ENCODE peak calls at places on chromosomes 11 and 22, in nine cellular contexts. B is OCI-LY7, T is HepG2, N is cardiac muscle cell, M is brain microvascular endothelial cell, H is lung, J is lower lobe of right lung, F is AG04450, L is fibroblast of mammary gland. R is an unnamed sample.

GRCh38 chr22:20523118-20523983 is 15.9 kb downstream of the MED15 start:
- DNase-seq in T (no peak), J (peak), N (peak), F (no peak), B (no peak), L (peak), M (peak), H (no peak), R (peak)

GRCh38 chr11:124893781-124894401 is 3.8 kb downstream of the ROBO4 start:
- DNase-seq in L (no peak), T (no peak), H (no peak), N (no peak), B (no peak), J (no peak), F (no peak), M (no peak), R (no peak)

GRCh38 chr22:30556388-30556787 is 9.8 kb upstream of the SEC14L6 start:
- DNase-seq in N (no peak), T (no peak), L (no peak), J (no peak), M (no peak), B (no peak), F (no peak), H (no peak), R (no peak)

GRCh38 chr22:38214248-38215056 is 12.7 kb downstream of the MAFF start:
- DNase-seq in H (peak), J (peak), M (no peak), B (peak), L (no peak), F (no peak), T (no peak), N (peak), R (peak)

GRCh38 chr22:41699264-41700104 is at the start of gene MEI1:
- DNase-seq in F (peak), H (peak), B (no peak), T (no peak), M (peak), J (peak), L (peak), N (peak), R (peak)

GRCh38 chr22:30386608-30386959 is 627 bp downstream of the RNF215 start:
- DNase-seq in N (no peak), T (no peak), F (no peak), H (no peak), B (no peak), J (no peak), M (no peak), L (no peak), R (no peak)

GRCh38 chr22:44407404-44408226 is 90.4 kb downstream of the RTL6 start:
- DNase-seq in N (no peak), H (no peak), F (no peak), B (no peak), M (no peak), J (peak), T (no peak), L (no peak), R (no peak)

GRCh38 chr11:14764899-14765527 is 121.4 kb downstream of the PDE3B start:
- DNase-seq in J (no peak), T (no peak), F (no peak), N (peak), L (no peak), B (no peak), M (peak), H (no peak), R (peak)

GRCh38 chr22:40263191-40263590 is 83.1 kb upstream of the ADSL start:
- DNase-seq in M (peak), J (no peak), N (peak), B (no peak), H (no peak), L (no peak), F (no peak), T (no peak), R (peak)

GRCh38 chr11:13440100-13440855 is 22.7 kb downstream of the BTBD10 start:
- DNase-seq in L (peak), N (peak), F (peak), T (no peak), J (no peak), M (peak), B (no peak), H (peak), R (peak)

GRCh38 chr11:16036218-16036617 is 320.1 kb downstream of the SOX6 start:
- DNase-seq in F (no peak), N (no peak), L (no peak), B (no peak), M (no peak), J (no peak), H (no peak), T (no peak), R (no peak)

GRCh38 chr11:43908191-43908590 is 27.6 kb downstream of the ALKBH3 start:
- DNase-seq in F (no peak), H (no peak), L (no peak), J (no peak), T (no peak), M (no peak), N (no peak), B (no peak), R (no peak)

GRCh38 chr11:34075178-34075820 is 23.8 kb downstream of the CAPRIN1 start:
- DNase-seq in M (peak), F (no peak), J (no peak), B (no peak), N (peak), L (peak), H (no peak), T (no peak), R (peak)

GRCh38 chr11:126281245-126281644 is 1.6 kb upstream of the TIRAP start:
- DNase-seq in F (no peak), B (no peak), J (peak), L (no peak), M (no peak), T (no peak), N (no peak), H (peak), R (no peak)

GRCh38 chr11:95984035-95984434 is 60.1 kb upstream of the MTMR2 start:
- DNase-seq in L (no peak), F (no peak), N (no peak), J (no peak), M (no peak), H (no peak), B (no peak), T (no peak), R (no peak)

GRCh38 chr22:23305321-23305910 is 125.1 kb downstream of the BCR start:
- DNase-seq in N (peak), H (no peak), F (no peak), J (peak), B (no peak), M (peak), L (peak), T (no peak), R (peak)

GRCh38 chr11:27910186-27910941 is 197.6 kb downstream of the KIF18A start:
- DNase-seq in N (peak), H (no peak), L (peak), B (no peak), F (no peak), T (no peak), M (peak), J (no peak), R (peak)

GRCh38 chr11:94835571-94835970 is 67.4 kb downstream of the AMOTL1 start:
- DNase-seq in L (peak), F (no peak), M (no peak), T (no peak), B (no peak), H (no peak), N (peak), J (no peak), R (peak)

GRCh38 chr22:49426098-49426497 is 401.6 kb downstream of the BRD1 start:
- DNase-seq in J (no peak), F (no peak), L (no peak), T (no peak), N (no peak), H (no peak), M (no peak), B (no peak), R (no peak)

GRCh38 chr11:36122715-36123114 is 166.5 kb downstream of the COMMD9 start:
- DNase-seq in B (no peak), H (no peak), N (peak), J (no peak), F (no peak), T (no peak), L (peak), M (no peak), R (peak)

DNA sequence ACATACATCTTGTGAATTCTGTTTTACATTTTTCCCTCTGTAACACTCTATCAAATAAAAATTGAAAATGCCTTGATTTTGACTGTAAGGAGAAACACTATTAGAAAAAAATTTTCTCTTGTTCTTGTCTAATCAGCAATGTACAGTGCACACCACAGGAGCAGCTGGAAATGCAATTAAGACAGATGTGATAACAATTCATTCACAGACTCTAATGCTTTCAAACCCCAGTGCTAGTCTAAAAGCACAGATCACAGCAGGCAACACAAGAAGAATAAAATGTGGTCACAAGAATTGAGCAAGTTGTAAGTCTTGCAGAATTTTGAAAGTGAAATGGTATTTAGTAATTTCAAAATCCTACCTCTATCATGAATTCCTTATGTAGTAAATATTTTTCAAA is 376.1 kb downstream of the LUZP2 start:
- DNase-seq in M (no peak), T (no peak), B (no peak), F (no peak), L (no peak), H (no peak), N (peak), J (no peak), R (no peak)
- H3K4me3 ChIP-seq in M (no peak), T (no peak), B (no peak), F (no peak), L (no peak), H (no peak), N (no peak), J (no peak), R (no peak)

GRCh38 chr11:8231979-8232378 is 31.7 kb downstream of the LMO1 start:
- DNase-seq in M (no peak), T (no peak), H (no peak), B (no peak), L (no peak), J (peak), N (no peak), F (no peak), R (no peak)

GRCh38 chr11:8229299-8230177 is 34.1 kb downstream of the LMO1 start:
- DNase-seq in F (no peak), N (peak), L (peak), B (no peak), M (no peak), H (no peak), J (peak), T (no peak), R (peak)

GRCh38 chr11:8232414-8232813 is 31.3 kb downstream of the LMO1 start:
- DNase-seq in M (no peak), H (no peak), L (no peak), T (no peak), N (no peak), B (no peak), F (no peak), J (peak), R (no peak)

GRCh38 chr11:8230921-8231847 is 32.5 kb downstream of the LMO1 start:
- DNase-seq in B (no peak), N (no peak), M (no peak), J (peak), T (no peak), F (no peak), H (no peak), L (no peak), R (no peak)

DNA sequence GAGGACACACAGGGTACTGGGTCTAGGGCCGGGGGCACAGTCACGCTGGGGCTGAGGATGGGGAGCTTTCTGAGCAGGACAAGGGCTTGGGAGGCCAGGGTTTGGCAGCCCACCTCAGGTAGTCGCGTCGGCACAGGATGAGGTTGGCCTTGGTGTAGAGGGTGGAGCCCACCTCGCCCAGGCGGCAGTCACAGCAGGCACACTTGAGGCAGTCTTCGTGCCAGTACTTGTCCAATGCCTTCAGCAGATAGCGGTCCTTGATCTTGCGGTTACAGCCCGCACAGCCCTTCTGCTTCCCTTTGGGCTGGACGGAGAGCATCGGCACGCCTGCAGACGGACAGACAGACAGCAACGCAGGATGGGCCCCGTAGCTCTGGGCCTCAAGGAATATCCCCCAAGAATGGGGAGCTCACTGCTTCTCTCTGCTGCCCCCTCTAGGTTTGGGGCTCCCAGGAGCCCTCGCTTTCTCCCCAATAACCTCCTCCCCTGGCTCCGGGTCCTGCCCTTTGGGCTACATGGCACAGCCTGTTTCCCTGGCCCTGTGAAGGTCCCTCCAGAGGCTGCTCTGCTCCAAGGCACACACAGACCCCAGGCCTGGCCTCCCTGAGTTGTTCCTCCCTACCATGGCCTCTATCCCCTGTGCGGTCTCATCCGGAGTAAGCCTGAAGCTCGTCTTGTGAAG is 33.4 kb downstream of the LMO1 start:
- DNase-seq in H (no peak), M (no peak), L (no peak), T (no peak), F (no peak), N (no peak), B (no peak), J (peak), R (no peak)
- TF ChIP-seq CTCF in H (no peak), M (no peak), L (no peak), T (no peak), F (no peak), N (no peak), B (no peak), J (no peak), R (no peak)

GRCh38 chr11:110173775-110174644 is 80.8 kb downstream of the ZC3H12C start:
- DNase-seq in J (peak), H (peak), T (peak), F (no peak), M (peak), N (peak), B (peak), L (peak), R (peak)
- H3K4me3 ChIP-seq in J (peak), H (no peak), T (no peak), F (no peak), M (no peak), N (no peak), B (no peak), L (no peak), R (no peak)

GRCh38 chr11:97460091-97460490 is 1070.3 kb downstream of the JRKL start:
- DNase-seq in T (no peak), F (no peak), H (no peak), N (no peak), B (no peak), M (no peak), J (no peak), L (no peak), R (peak)

GRCh38 chr11:97451441-97451840 is 1061.6 kb downstream of the JRKL start:
- DNase-seq in T (no peak), M (no peak), N (no peak), B (no peak), J (no peak), H (no peak), L (no peak), F (no peak), R (no peak)

GRCh38 chr11:97454988-97455387 is 1065.2 kb downstream of the JRKL start:
- DNase-seq in T (peak), L (peak), H (no peak), F (no peak), J (no peak), N (peak), M (peak), B (no peak), R (peak)
- TF ChIP-seq CTCF in T (peak), L (no peak), H (no peak), F (peak), J (peak), N (peak), M (peak), B (peak), R (peak)

GRCh38 chr11:46006418-46007070 is 84.1 kb downstream of the LARGE2 start:
- DNase-seq in M (peak), T (peak), N (peak), J (no peak), F (peak), H (no peak), L (peak), B (peak), R (peak)

GRCh38 chr11:46001427-46002049 is 79.1 kb downstream of the LARGE2 start:
- DNase-seq in F (peak), J (no peak), M (peak), B (no peak), L (no peak), T (no peak), H (no peak), N (peak), R (peak)

GRCh38 chr11:46003647-46004046 is 81.2 kb downstream of the LARGE2 start:
- DNase-seq in B (no peak), M (no peak), T (no peak), H (no peak), F (no peak), N (peak), L (peak), J (no peak), R (peak)

GRCh38 chr11:45997599-45997998 is 75.1 kb downstream of the LARGE2 start:
- DNase-seq in N (no peak), F (no peak), H (no peak), T (no peak), M (no peak), L (no peak), J (no peak), B (no peak), R (no peak)

DNA sequence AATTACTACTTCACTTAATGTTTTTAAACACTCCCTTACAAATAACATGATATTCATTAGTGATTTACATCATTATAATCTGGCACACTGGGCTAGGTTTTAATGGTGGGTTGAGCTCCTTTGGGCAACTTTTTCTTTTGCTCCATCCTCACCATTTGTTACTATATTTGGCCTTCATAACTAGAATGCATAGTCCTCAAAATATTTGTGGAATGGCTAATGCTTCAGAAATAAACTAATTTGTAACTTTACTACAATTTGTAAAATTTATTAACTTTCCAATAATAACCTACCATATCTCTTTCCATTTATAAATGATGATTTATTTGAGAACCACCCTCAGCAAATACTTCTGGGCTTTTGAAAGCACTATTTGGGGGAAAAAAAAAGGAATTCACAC is 79.7 kb downstream of the LARGE2 start:
- DNase-seq in T (no peak), B (no peak), H (no peak), N (no peak), J (no peak), F (no peak), M (no peak), L (no peak), R (no peak)
- H3K4me3 ChIP-seq in T (no peak), B (no peak), H (no peak), N (no peak), J (no peak), F (no peak), M (no peak), L (no peak), R (no peak)

DNA sequence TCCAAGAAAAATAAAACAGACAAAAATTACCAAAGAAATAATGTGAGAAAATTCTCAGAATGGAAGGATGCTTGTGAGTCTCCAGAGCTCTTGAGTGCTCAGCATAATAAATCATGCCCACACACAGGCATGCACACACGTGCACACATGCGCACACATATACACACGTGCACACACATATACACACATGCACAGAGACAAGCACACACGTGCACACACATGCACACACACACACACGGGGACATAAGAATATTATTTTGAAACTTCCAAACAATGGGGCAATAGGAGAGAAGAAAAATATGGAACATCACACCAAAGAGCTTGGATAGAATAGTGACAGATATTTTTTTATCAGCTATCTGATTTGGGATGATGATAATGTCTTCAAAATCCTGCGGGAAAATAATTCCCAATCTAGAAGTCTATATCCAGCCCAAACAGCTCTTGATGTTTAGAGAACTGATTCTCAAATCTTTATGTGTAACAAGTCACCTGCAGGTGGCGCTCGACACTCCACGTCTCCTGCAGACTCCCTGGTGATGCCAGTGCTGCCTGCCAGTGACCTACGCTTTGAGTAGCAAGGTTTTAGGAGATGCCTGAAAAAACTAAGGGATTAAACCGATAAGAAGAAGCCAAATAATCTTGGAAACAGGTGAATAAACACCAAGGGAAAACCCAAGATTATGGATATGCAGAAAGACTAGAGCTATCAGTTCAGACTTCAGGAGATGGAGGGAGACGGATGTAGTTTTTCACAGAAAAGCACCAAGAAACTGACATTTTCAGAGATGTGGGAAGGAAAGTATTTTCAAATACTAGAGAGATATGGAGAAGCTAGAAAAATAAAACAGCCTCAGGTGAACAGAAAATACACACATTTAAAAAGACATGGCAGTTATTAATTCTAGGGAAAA is 743.6 kb downstream of the ETS1 start:
- DNase-seq in J (peak), L (peak), T (peak), N (peak), H (peak), B (peak), M (peak), F (peak), R (peak)
- TF ChIP-seq CTCF in J (peak), L (peak), T (peak), N (peak), H (peak), B (peak), M (peak), F (peak), R (peak)

R was measured in fibroblast of pulmonary artery.